ENCODE peak calls at places on chromosomes 13 and 19, in four cellular contexts. One of them, this sample, is unnamed.

GRCh38 chr13:99123101-99124045 is 77.3 kb upstream of the UBAC2 start:
- DNase-seq in Daoy: peak; percentile 67
- DNase-seq in activated B cell treated with CpG ODN at 0.5 μM for 24 hours: no peak
- DNase-seq in stimulated activated CD8-positive, alpha-beta memory T cell treated with anti-CD3 and anti-CD28 coated beads, Interleukin-12 subunit alpha, Interleukin-12 subunit beta, amount 100 ng/mL, for 4 hours: no peak
- DNase-seq in this sample: no peak

GRCh38 chr19:43776285-43776684 is 4.5 kb downstream of the KCNN4 start:
- DNase-seq in Daoy: no peak
- DNase-seq in stimulated activated CD8-positive, alpha-beta memory T cell treated with anti-CD3 and anti-CD28 coated beads, Interleukin-12 subunit alpha, Interleukin-12 subunit beta, amount 100 ng/mL, for 4 hours: no peak
- DNase-seq in activated B cell treated with CpG ODN at 0.5 μM for 24 hours: no peak
- DNase-seq in this sample: no peak

GRCh38 chr13:41246969-41247750 is 16.2 kb downstream of the MTRF1 start:
- DNase-seq in Daoy: no peak
- DNase-seq in stimulated activated CD8-positive, alpha-beta memory T cell treated with anti-CD3 and anti-CD28 coated beads, Interleukin-12 subunit alpha, Interleukin-12 subunit beta, amount 100 ng/mL, for 4 hours: no peak
- DNase-seq in activated B cell treated with CpG ODN at 0.5 μM for 24 hours: no peak
- DNase-seq in this sample: no peak

GRCh38 chr13:100442095-100442832 is 146.3 kb downstream of the GGACT start:
- DNase-seq in Daoy: no peak
- DNase-seq in activated B cell treated with CpG ODN at 0.5 μM for 24 hours: no peak
- DNase-seq in stimulated activated CD8-positive, alpha-beta memory T cell treated with anti-CD3 and anti-CD28 coated beads, Interleukin-12 subunit alpha, Interleukin-12 subunit beta, amount 100 ng/mL, for 4 hours: no peak
- DNase-seq in this sample: no peak

GRCh38 chr13:75738841-75739240 is 102.7 kb downstream of the LMO7 start:
- DNase-seq in Daoy: no peak
- DNase-seq in activated B cell treated with CpG ODN at 0.5 μM for 24 hours: no peak
- DNase-seq in stimulated activated CD8-positive, alpha-beta memory T cell treated with anti-CD3 and anti-CD28 coated beads, Interleukin-12 subunit alpha, Interleukin-12 subunit beta, amount 100 ng/mL, for 4 hours: no peak
- DNase-seq in this sample: no peak

GRCh38 chr19:55958356-55958755 is 10.7 kb downstream of the NLRP8 start:
- DNase-seq in activated B cell treated with CpG ODN at 0.5 μM for 24 hours: no peak
- DNase-seq in stimulated activated CD8-positive, alpha-beta memory T cell treated with anti-CD3 and anti-CD28 coated beads, Interleukin-12 subunit alpha, Interleukin-12 subunit beta, amount 100 ng/mL, for 4 hours: no peak
- DNase-seq in Daoy: peak; percentile 94
- DNase-seq in this sample: no peak

GRCh38 chr19:35174226-35174625 is 19.7 kb downstream of the FXYD5 start:
- DNase-seq in activated B cell treated with CpG ODN at 0.5 μM for 24 hours: no peak
- DNase-seq in Daoy: no peak
- DNase-seq in stimulated activated CD8-positive, alpha-beta memory T cell treated with anti-CD3 and anti-CD28 coated beads, Interleukin-12 subunit alpha, Interleukin-12 subunit beta, amount 100 ng/mL, for 4 hours: no peak
- DNase-seq in this sample: no peak

GRCh38 chr19:33348301-33349010 is 25.1 kb upstream of the CEBPG start:
- DNase-seq in activated B cell treated with CpG ODN at 0.5 μM for 24 hours: no peak
- DNase-seq in Daoy: peak; percentile 14
- DNase-seq in stimulated activated CD8-positive, alpha-beta memory T cell treated with anti-CD3 and anti-CD28 coated beads, Interleukin-12 subunit alpha, Interleukin-12 subunit beta, amount 100 ng/mL, for 4 hours: no peak
- DNase-seq in this sample: no peak

GRCh38 chr19:39363909-39364457 is 21.8 kb downstream of the SAMD4B start:
- DNase-seq in stimulated activated CD8-positive, alpha-beta memory T cell treated with anti-CD3 and anti-CD28 coated beads, Interleukin-12 subunit alpha, Interleukin-12 subunit beta, amount 100 ng/mL, for 4 hours: no peak
- DNase-seq in Daoy: no peak
- DNase-seq in activated B cell treated with CpG ODN at 0.5 μM for 24 hours: no peak
- DNase-seq in this sample: no peak

GRCh38 chr13:42017264-42017663 is 31.2 kb upstream of the DGKH start:
- DNase-seq in stimulated activated CD8-positive, alpha-beta memory T cell treated with anti-CD3 and anti-CD28 coated beads, Interleukin-12 subunit alpha, Interleukin-12 subunit beta, amount 100 ng/mL, for 4 hours: no peak
- DNase-seq in Daoy: no peak
- DNase-seq in activated B cell treated with CpG ODN at 0.5 μM for 24 hours: no peak
- DNase-seq in this sample: no peak

GRCh38 chr19:15631817-15632216 is 8.9 kb upstream of the CYP4F3 start:
- DNase-seq in activated B cell treated with CpG ODN at 0.5 μM for 24 hours: no peak
- DNase-seq in Daoy: peak; percentile 30
- DNase-seq in stimulated activated CD8-positive, alpha-beta memory T cell treated with anti-CD3 and anti-CD28 coated beads, Interleukin-12 subunit alpha, Interleukin-12 subunit beta, amount 100 ng/mL, for 4 hours: no peak
- DNase-seq in this sample: peak; percentile 40

GRCh38 chr19:52941941-52942370 is 18.7 kb upstream of the ZNF888 start:
- DNase-seq in stimulated activated CD8-positive, alpha-beta memory T cell treated with anti-CD3 and anti-CD28 coated beads, Interleukin-12 subunit alpha, Interleukin-12 subunit beta, amount 100 ng/mL, for 4 hours: no peak
- DNase-seq in Daoy: peak; percentile 49
- DNase-seq in activated B cell treated with CpG ODN at 0.5 μM for 24 hours: peak; percentile 31
- DNase-seq in this sample: peak; percentile 46

GRCh38 chr19:50759886-50760285 is 10.4 kb upstream of the GPR32 start:
- DNase-seq in Daoy: no peak
- DNase-seq in activated B cell treated with CpG ODN at 0.5 μM for 24 hours: no peak
- DNase-seq in stimulated activated CD8-positive, alpha-beta memory T cell treated with anti-CD3 and anti-CD28 coated beads, Interleukin-12 subunit alpha, Interleukin-12 subunit beta, amount 100 ng/mL, for 4 hours: no peak
- DNase-seq in this sample: no peak

GRCh38 chr19:56811480-56811879 is 29.0 kb downstream of the PEG3 start:
- DNase-seq in Daoy: no peak
- DNase-seq in activated B cell treated with CpG ODN at 0.5 μM for 24 hours: no peak
- DNase-seq in stimulated activated CD8-positive, alpha-beta memory T cell treated with anti-CD3 and anti-CD28 coated beads, Interleukin-12 subunit alpha, Interleukin-12 subunit beta, amount 100 ng/mL, for 4 hours: no peak
- DNase-seq in this sample: no peak

GRCh38 chr19:29442094-29442493 is 83.7 kb upstream of the VSTM2B start:
- DNase-seq in Daoy: no peak
- DNase-seq in stimulated activated CD8-positive, alpha-beta memory T cell treated with anti-CD3 and anti-CD28 coated beads, Interleukin-12 subunit alpha, Interleukin-12 subunit beta, amount 100 ng/mL, for 4 hours: no peak
- DNase-seq in activated B cell treated with CpG ODN at 0.5 μM for 24 hours: no peak
- DNase-seq in this sample: no peak

GRCh38 chr13:73168993-73169401 is 110.2 kb downstream of the KLF5 start:
- DNase-seq in Daoy: no peak
- DNase-seq in stimulated activated CD8-positive, alpha-beta memory T cell treated with anti-CD3 and anti-CD28 coated beads, Interleukin-12 subunit alpha, Interleukin-12 subunit beta, amount 100 ng/mL, for 4 hours: no peak
- DNase-seq in activated B cell treated with CpG ODN at 0.5 μM for 24 hours: no peak
- DNase-seq in this sample: no peak

GRCh38 chr19:2883686-2884439 is 16.7 kb downstream of the ZNF556 start:
- DNase-seq in activated B cell treated with CpG ODN at 0.5 μM for 24 hours: no peak
- DNase-seq in stimulated activated CD8-positive, alpha-beta memory T cell treated with anti-CD3 and anti-CD28 coated beads, Interleukin-12 subunit alpha, Interleukin-12 subunit beta, amount 100 ng/mL, for 4 hours: no peak
- DNase-seq in Daoy: no peak
- DNase-seq in this sample: no peak

GRCh38 chr13:33289966-33290365 is 4.4 kb upstream of the STARD13 start:
- DNase-seq in activated B cell treated with CpG ODN at 0.5 μM for 24 hours: no peak
- DNase-seq in stimulated activated CD8-positive, alpha-beta memory T cell treated with anti-CD3 and anti-CD28 coated beads, Interleukin-12 subunit alpha, Interleukin-12 subunit beta, amount 100 ng/mL, for 4 hours: no peak
- DNase-seq in Daoy: no peak
- DNase-seq in this sample: no peak

GRCh38 chr13:112468069-112468468 is 91.9 kb downstream of the SPACA7 start:
- DNase-seq in activated B cell treated with CpG ODN at 0.5 μM for 24 hours: no peak
- DNase-seq in Daoy: no peak
- DNase-seq in stimulated activated CD8-positive, alpha-beta memory T cell treated with anti-CD3 and anti-CD28 coated beads, Interleukin-12 subunit alpha, Interleukin-12 subunit beta, amount 100 ng/mL, for 4 hours: no peak
- DNase-seq in this sample: no peak